ENCODE peak calls at places on chromosomes 11 and 22, in four cellular contexts. One of them, this sample, is unnamed.

GRCh38 chr11:70104961-70105360 is 26.8 kb downstream of the ANO1 start:
- DNase-seq in K562: no peak
- DNase-seq in GM12878: no peak
- DNase-seq in HepG2: no peak
- DNase-seq in this sample: no peak

GRCh38 chr11:1201395-1202153 is 21.3 kb upstream of the MUC5B start:
- DNase-seq in K562: no peak
- DNase-seq in GM12878: no peak
- DNase-seq in HepG2: no peak
- DNase-seq in this sample: no peak

GRCh38 chr11:88102595-88102929 is 72.7 kb downstream of the RAB38 start:
- DNase-seq in GM12878: no peak
- DNase-seq in K562: no peak
- DNase-seq in HepG2: no peak
- DNase-seq in this sample: no peak

GRCh38 chr22:29009148-29009547 is 52.5 kb downstream of the C22orf31 start:
- DNase-seq in HepG2: no peak
- DNase-seq in K562: no peak
- DNase-seq in GM12878: no peak
- DNase-seq in this sample: no peak

GRCh38 chr11:13009921-13010736 is 1.0 kb downstream of the RASSF10 start:
- DNase-seq in HepG2: no peak
- DNase-seq in K562: no peak
- DNase-seq in GM12878: no peak
- DNase-seq in this sample: peak

GRCh38 chr11:441418-442274 is at the start of gene ANO9:
- DNase-seq in HepG2: peak
- DNase-seq in K562: peak
- DNase-seq in GM12878: no peak
- DNase-seq in this sample: no peak

GRCh38 chr22:28019360-28019759 is 100.3 kb upstream of the PITPNB start:
- DNase-seq in GM12878: no peak
- DNase-seq in K562: no peak
- DNase-seq in HepG2: no peak
- DNase-seq in this sample: no peak

GRCh38 chr11:11501546-11502274 is 120.1 kb downstream of the GALNT18 start:
- DNase-seq in GM12878: no peak
- DNase-seq in HepG2: no peak
- DNase-seq in K562: no peak
- DNase-seq in this sample: no peak

GRCh38 chr22:31286360-31287255 is 5.7 kb downstream of the PIK3IP1 start:
- DNase-seq in HepG2: no peak
- DNase-seq in K562: no peak
- DNase-seq in GM12878: no peak
- DNase-seq in this sample: no peak

GRCh38 chr11:72719144-72719543 is 33.1 kb downstream of the ARAP1 start:
- DNase-seq in GM12878: no peak
- DNase-seq in HepG2: no peak
- DNase-seq in K562: no peak
- DNase-seq in this sample: no peak

GRCh38 chr11:70466154-70466553 is 67.8 kb downstream of the CTTN start:
- DNase-seq in K562: peak
- DNase-seq in GM12878: no peak
- DNase-seq in HepG2: no peak
- DNase-seq in this sample: peak

GRCh38 chr11:83219095-83219494 is 25.6 kb downstream of the ANKRD42 start:
- DNase-seq in GM12878: no peak
- DNase-seq in HepG2: peak
- DNase-seq in K562: no peak
- DNase-seq in this sample: peak

GRCh38 chr11:125173556-125173955 is 9.0 kb downstream of the PKNOX2 start:
- DNase-seq in K562: no peak
- DNase-seq in HepG2: no peak
- DNase-seq in GM12878: no peak
- DNase-seq in this sample: no peak

GRCh38 chr11:68297812-68298658 is 14.4 kb upstream of the LRP5 start:
- DNase-seq in HepG2: peak
- DNase-seq in K562: peak
- DNase-seq in GM12878: no peak
- DNase-seq in this sample: peak

GRCh38 chr11:475941-476340 is 25.9 kb downstream of the PTDSS2 start:
- DNase-seq in GM12878: no peak
- DNase-seq in K562: no peak
- DNase-seq in HepG2: no peak
- DNase-seq in this sample: no peak

GRCh38 chr11:116066777-116067176 is 562.6 kb upstream of the CADM1 start:
- DNase-seq in GM12878: no peak
- DNase-seq in HepG2: no peak
- DNase-seq in K562: no peak
- DNase-seq in this sample: no peak

GRCh38 chr11:120135838-120136237 is 2.1 kb downstream of the TRIM29 start:
- DNase-seq in HepG2: no peak
- DNase-seq in K562: no peak
- DNase-seq in GM12878: no peak
- DNase-seq in this sample: no peak

GRCh38 chr11:76578655-76579046 is 91.9 kb downstream of the LRRC32 start:
- DNase-seq in K562: no peak
- DNase-seq in HepG2: no peak
- DNase-seq in GM12878: no peak
- DNase-seq in this sample: no peak

GRCh38 chr22:20137671-20138416 is 6.2 kb downstream of the ZDHHC8 start:
- DNase-seq in K562: no peak
- DNase-seq in GM12878: no peak
- DNase-seq in HepG2: no peak
- DNase-seq in this sample: no peak

GRCh38 chr22:20080445-20080775 is 369 bp downstream of the DGCR8 start:
- DNase-seq in HepG2: peak
- DNase-seq in GM12878: no peak
- DNase-seq in K562: peak
- DNase-seq in this sample: peak

GRCh38 chr11:27395556-27396258 is 32.7 kb upstream of the CCDC34 start:
- DNase-seq in HepG2: peak
- DNase-seq in K562: no peak
- DNase-seq in GM12878: no peak
- DNase-seq in this sample: peak

GRCh38 chr11:45087301-45087700 is 59.1 kb upstream of the PRDM11 start:
- DNase-seq in HepG2: no peak
- DNase-seq in K562: no peak
- DNase-seq in GM12878: no peak
- DNase-seq in this sample: no peak

GRCh38 chr11:126696976-126697375 is 303.6 kb downstream of the KIRREL3 start:
- DNase-seq in HepG2: no peak
- DNase-seq in GM12878: no peak
- DNase-seq in K562: no peak
- DNase-seq in this sample: no peak

GRCh38 chr11:59173964-59174663 is 2.2 kb downstream of the DTX4 start:
- DNase-seq in HepG2: peak
- DNase-seq in K562: no peak
- DNase-seq in GM12878: no peak
- DNase-seq in this sample: no peak

GRCh38 chr11:102807921-102808320 is 10.0 kb upstream of the MMP1 start:
- DNase-seq in HepG2: peak
- DNase-seq in GM12878: no peak
- DNase-seq in K562: peak
- DNase-seq in this sample: peak

GRCh38 chr11:89495951-89496350 is 4.8 kb upstream of the NOX4 start:
- DNase-seq in K562: no peak
- DNase-seq in GM12878: no peak
- DNase-seq in HepG2: no peak
- DNase-seq in this sample: peak

GRCh38 chr11:68956142-68956541 is 24.6 kb downstream of the MRGPRD start:
- DNase-seq in HepG2: no peak
- DNase-seq in GM12878: no peak
- DNase-seq in K562: peak
- DNase-seq in this sample: no peak

GRCh38 chr11:34380696-34381095 is 22.9 kb upstream of the ABTB2 start:
- DNase-seq in K562: no peak
- DNase-seq in GM12878: no peak
- DNase-seq in HepG2: peak
- DNase-seq in this sample: peak

GRCh38 chr11:20315800-20316199 is 47.7 kb upstream of the HTATIP2 start:
- DNase-seq in HepG2: no peak
- DNase-seq in GM12878: no peak
- DNase-seq in K562: no peak
- DNase-seq in this sample: no peak

GRCh38 chr11:113884361-113884836 is 9.0 kb upstream of the USP28 start:
- DNase-seq in K562: no peak
- DNase-seq in GM12878: no peak
- DNase-seq in HepG2: peak
- DNase-seq in this sample: no peak

GRCh38 chr11:113885897-113886296 is 10.5 kb upstream of the USP28 start:
- DNase-seq in K562: no peak
- DNase-seq in GM12878: no peak
- DNase-seq in HepG2: no peak
- DNase-seq in this sample: no peak

GRCh38 chr11:113894421-113894996 is 10.1 kb upstream of the HTR3B start:
- DNase-seq in K562: no peak
- DNase-seq in HepG2: no peak
- DNase-seq in GM12878: no peak
- DNase-seq in this sample: no peak

GRCh38 chr11:113888848-113889247 is 13.5 kb upstream of the USP28 start:
- DNase-seq in K562: no peak
- DNase-seq in GM12878: no peak
- DNase-seq in HepG2: no peak
- DNase-seq in this sample: no peak
- TF ChIP-seq SMC3 in K562: no peak
- TF ChIP-seq SMC3 in GM12878: no peak
- TF ChIP-seq SMC3 in HepG2: no peak
- TF ChIP-seq SMC3 in this sample: no peak

DNA sequence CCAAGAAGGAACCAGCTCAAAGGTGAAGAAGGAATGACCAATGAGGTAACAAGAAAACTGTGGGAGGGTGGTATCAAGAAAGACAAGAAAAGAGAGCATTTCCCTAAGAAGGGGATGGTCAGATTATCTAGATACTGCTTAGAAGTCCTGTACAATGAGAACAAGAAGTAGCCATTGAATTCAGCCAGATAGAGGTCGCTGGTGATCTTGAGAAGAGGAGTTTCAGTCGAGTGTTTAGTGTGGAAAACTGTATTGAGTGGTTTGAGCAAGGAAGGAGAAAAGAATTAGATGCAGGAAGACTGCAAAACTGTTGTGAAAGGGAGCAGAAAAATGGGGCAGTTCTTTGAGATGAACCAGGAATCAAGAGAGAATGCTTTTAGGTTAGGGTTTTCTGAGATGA is 74.6 kb upstream of the FAT3 start:
- DNase-seq in GM12878: no peak
- DNase-seq in K562: no peak
- DNase-seq in HepG2: no peak
- DNase-seq in this sample: no peak
- TF ChIP-seq USF2 in GM12878: no peak
- TF ChIP-seq USF2 in K562: no peak
- TF ChIP-seq USF2 in HepG2: no peak
- TF ChIP-seq USF2 in this sample: no peak

GRCh38 chr22:18952022-18952421 is 15.9 kb upstream of the PRODH start:
- DNase-seq in HepG2: no peak
- DNase-seq in K562: no peak
- DNase-seq in GM12878: no peak
- DNase-seq in this sample: no peak

GRCh38 chr22:18954333-18954732 is 18.2 kb upstream of the PRODH start:
- DNase-seq in HepG2: peak
- DNase-seq in GM12878: no peak
- DNase-seq in K562: peak
- DNase-seq in this sample: peak

GRCh38 chr22:18954941-18955571 is 19.0 kb upstream of the PRODH start:
- DNase-seq in K562: no peak
- DNase-seq in GM12878: no peak
- DNase-seq in HepG2: no peak
- DNase-seq in this sample: no peak

GRCh38 chr22:18947905-18948304 is 11.8 kb upstream of the PRODH start:
- DNase-seq in HepG2: no peak
- DNase-seq in GM12878: no peak
- DNase-seq in K562: no peak
- DNase-seq in this sample: no peak

GRCh38 chr22:18950141-18950540 is 14.0 kb upstream of the PRODH start:
- DNase-seq in K562: no peak
- DNase-seq in HepG2: no peak
- DNase-seq in GM12878: no peak
- DNase-seq in this sample: no peak
- TF ChIP-seq MYC in K562: no peak
- TF ChIP-seq MYC in HepG2: no peak
- TF ChIP-seq MYC in GM12878: no peak
- TF ChIP-seq MYC in this sample: no peak

GRCh38 chr22:17774928-17775675 is 833 bp upstream of the BID start:
- DNase-seq in K562: no peak
- DNase-seq in GM12878: no peak
- DNase-seq in HepG2: no peak
- DNase-seq in this sample: no peak

GRCh38 chr22:17772249-17772962 is 1.9 kb downstream of the BID start:
- DNase-seq in HepG2: no peak
- DNase-seq in GM12878: no peak
- DNase-seq in K562: no peak
- DNase-seq in this sample: no peak

GRCh38 chr22:17774206-17774927 is at the start of gene BID:
- DNase-seq in GM12878: no peak
- DNase-seq in HepG2: no peak
- DNase-seq in K562: peak
- DNase-seq in this sample: no peak

GRCh38 chr22:17773606-17774205 is 563 bp downstream of the BID start:
- DNase-seq in HepG2: peak
- DNase-seq in K562: peak
- DNase-seq in GM12878: no peak
- DNase-seq in this sample: peak

GRCh38 chr22:17772963-17773605 is 1.2 kb downstream of the BID start:
- DNase-seq in GM12878: no peak
- DNase-seq in K562: peak
- DNase-seq in HepG2: no peak
- DNase-seq in this sample: no peak
- TF ChIP-seq SMC3 in GM12878: no peak
- TF ChIP-seq SMC3 in K562: no peak
- TF ChIP-seq SMC3 in HepG2: no peak
- TF ChIP-seq SMC3 in this sample: no peak

DNA sequence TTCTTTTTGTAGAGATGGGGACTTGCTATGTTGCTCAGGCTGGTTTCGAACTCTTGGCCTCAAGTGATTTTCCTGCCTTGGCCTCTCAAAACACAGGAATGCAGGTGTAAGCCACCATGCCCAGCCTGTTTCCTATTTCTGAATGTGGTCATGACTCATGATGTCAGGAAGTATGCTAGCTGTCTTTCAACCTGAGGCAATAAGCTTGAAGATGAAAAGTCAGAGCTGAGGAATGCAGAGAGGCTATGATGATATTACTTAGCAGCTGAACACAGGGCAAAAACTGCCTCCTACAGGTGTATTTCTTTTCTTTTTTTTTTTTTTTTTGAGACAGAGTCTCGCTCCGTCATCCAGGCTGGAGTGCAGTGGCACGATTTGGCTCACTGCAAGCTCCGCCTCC is 9.0 kb upstream of the NUCB2 start:
- DNase-seq in GM12878: no peak
- DNase-seq in HepG2: no peak
- DNase-seq in K562: peak
- DNase-seq in this sample: peak
- TF ChIP-seq USF2 in GM12878: no peak
- TF ChIP-seq USF2 in HepG2: no peak
- TF ChIP-seq USF2 in K562: no peak
- TF ChIP-seq USF2 in this sample: no peak